ENCODE peak calls at places on chromosome X, in ten cellular contexts. One of them, this sample, is unnamed.

GRCh38 chrX:68991691-68992345 is 163.0 kb downstream of the EFNB1 start:
- DNase-seq in G401: no peak
- DNase-seq in COR-L47: no peak
- DNase-seq in GDM1: no peak
- DNase-seq in retina: no peak
- DNase-seq in HuH-7: no peak
- DNase-seq in activated CD4-positive, CD25-positive, alpha-beta regulatory T cell treated with anti-CD3 and anti-CD28 coated beads, Interleukin-2, amount 50 U/mL, for 72 hours: no peak
- DNase-seq in stimulated activated CD8-positive, alpha-beta memory T cell treated with anti-CD3 and anti-CD28 coated beads, Interleukin-7, amount 100 ng/mL, for 24 hours: no peak
- DNase-seq in NCI-H524: no peak
- DNase-seq in heart left ventricle: no peak
- DNase-seq in this sample: no peak

GRCh38 chrX:15107367-15107988 is 162.4 kb downstream of the ASB9 start:
- DNase-seq in HuH-7: no peak
- DNase-seq in heart left ventricle: no peak
- DNase-seq in NCI-H524: no peak
- DNase-seq in stimulated activated CD8-positive, alpha-beta memory T cell treated with anti-CD3 and anti-CD28 coated beads, Interleukin-7, amount 100 ng/mL, for 24 hours: no peak
- DNase-seq in G401: no peak
- DNase-seq in activated CD4-positive, CD25-positive, alpha-beta regulatory T cell treated with anti-CD3 and anti-CD28 coated beads, Interleukin-2, amount 50 U/mL, for 72 hours: no peak
- DNase-seq in GDM1: no peak
- DNase-seq in COR-L47: no peak
- DNase-seq in retina: no peak
- DNase-seq in this sample: no peak

GRCh38 chrX:48468247-48468671 is 1.8 kb downstream of the SLC38A5 start:
- DNase-seq in retina: no peak
- DNase-seq in stimulated activated CD8-positive, alpha-beta memory T cell treated with anti-CD3 and anti-CD28 coated beads, Interleukin-7, amount 100 ng/mL, for 24 hours: peak; percentile 22
- DNase-seq in HuH-7: no peak
- DNase-seq in COR-L47: no peak
- DNase-seq in activated CD4-positive, CD25-positive, alpha-beta regulatory T cell treated with anti-CD3 and anti-CD28 coated beads, Interleukin-2, amount 50 U/mL, for 72 hours: peak; percentile 51
- DNase-seq in heart left ventricle: no peak
- DNase-seq in G401: no peak
- DNase-seq in GDM1: no peak
- DNase-seq in NCI-H524: peak; percentile 76
- DNase-seq in this sample: peak; percentile 18

GRCh38 chrX:111098874-111099273 is 2.9 kb downstream of the PAK3 start:
- DNase-seq in G401: no peak
- DNase-seq in NCI-H524: no peak
- DNase-seq in heart left ventricle: no peak
- DNase-seq in activated CD4-positive, CD25-positive, alpha-beta regulatory T cell treated with anti-CD3 and anti-CD28 coated beads, Interleukin-2, amount 50 U/mL, for 72 hours: peak; percentile 71
- DNase-seq in COR-L47: no peak
- DNase-seq in GDM1: no peak
- DNase-seq in HuH-7: peak; percentile 54
- DNase-seq in stimulated activated CD8-positive, alpha-beta memory T cell treated with anti-CD3 and anti-CD28 coated beads, Interleukin-7, amount 100 ng/mL, for 24 hours: peak; percentile 36
- DNase-seq in retina: peak; percentile 60
- DNase-seq in this sample: peak; percentile 6

GRCh38 chrX:48961585-48962091 is 4.2 kb upstream of the OTUD5 start:
- DNase-seq in activated CD4-positive, CD25-positive, alpha-beta regulatory T cell treated with anti-CD3 and anti-CD28 coated beads, Interleukin-2, amount 50 U/mL, for 72 hours: no peak
- DNase-seq in retina: no peak
- DNase-seq in COR-L47: no peak
- DNase-seq in NCI-H524: no peak
- DNase-seq in HuH-7: peak; percentile 60
- DNase-seq in G401: no peak
- DNase-seq in GDM1: no peak
- DNase-seq in stimulated activated CD8-positive, alpha-beta memory T cell treated with anti-CD3 and anti-CD28 coated beads, Interleukin-7, amount 100 ng/mL, for 24 hours: no peak
- DNase-seq in heart left ventricle: no peak
- DNase-seq in this sample: no peak

GRCh38 chrX:23048806-23049573 is 49.2 kb downstream of the DDX53 start:
- DNase-seq in retina: no peak
- DNase-seq in G401: no peak
- DNase-seq in heart left ventricle: no peak
- DNase-seq in HuH-7: no peak
- DNase-seq in NCI-H524: no peak
- DNase-seq in GDM1: no peak
- DNase-seq in activated CD4-positive, CD25-positive, alpha-beta regulatory T cell treated with anti-CD3 and anti-CD28 coated beads, Interleukin-2, amount 50 U/mL, for 72 hours: no peak
- DNase-seq in COR-L47: no peak
- DNase-seq in stimulated activated CD8-positive, alpha-beta memory T cell treated with anti-CD3 and anti-CD28 coated beads, Interleukin-7, amount 100 ng/mL, for 24 hours: no peak
- DNase-seq in this sample: no peak

GRCh38 chrX:80306007-80306406 is 114.2 kb upstream of the TENT5D start:
- DNase-seq in stimulated activated CD8-positive, alpha-beta memory T cell treated with anti-CD3 and anti-CD28 coated beads, Interleukin-7, amount 100 ng/mL, for 24 hours: no peak
- DNase-seq in COR-L47: no peak
- DNase-seq in heart left ventricle: no peak
- DNase-seq in GDM1: no peak
- DNase-seq in activated CD4-positive, CD25-positive, alpha-beta regulatory T cell treated with anti-CD3 and anti-CD28 coated beads, Interleukin-2, amount 50 U/mL, for 72 hours: no peak
- DNase-seq in HuH-7: no peak
- DNase-seq in retina: no peak
- DNase-seq in G401: no peak
- DNase-seq in NCI-H524: no peak
- DNase-seq in this sample: no peak

GRCh38 chrX:20224814-20225487 is 41.8 kb downstream of the RPS6KA3 start:
- DNase-seq in HuH-7: no peak
- DNase-seq in retina: no peak
- DNase-seq in activated CD4-positive, CD25-positive, alpha-beta regulatory T cell treated with anti-CD3 and anti-CD28 coated beads, Interleukin-2, amount 50 U/mL, for 72 hours: no peak
- DNase-seq in GDM1: no peak
- DNase-seq in COR-L47: no peak
- DNase-seq in G401: peak; percentile 64
- DNase-seq in stimulated activated CD8-positive, alpha-beta memory T cell treated with anti-CD3 and anti-CD28 coated beads, Interleukin-7, amount 100 ng/mL, for 24 hours: no peak
- DNase-seq in NCI-H524: no peak
- DNase-seq in heart left ventricle: no peak
- DNase-seq in this sample: no peak

GRCh38 chrX:55342533-55343501 is 78.1 kb upstream of the PAGE3 start:
- DNase-seq in heart left ventricle: peak; percentile 17
- DNase-seq in retina: peak; percentile 27
- DNase-seq in G401: peak; percentile 40
- DNase-seq in HuH-7: peak; percentile 12
- DNase-seq in GDM1: peak; percentile 3
- DNase-seq in stimulated activated CD8-positive, alpha-beta memory T cell treated with anti-CD3 and anti-CD28 coated beads, Interleukin-7, amount 100 ng/mL, for 24 hours: no peak
- DNase-seq in activated CD4-positive, CD25-positive, alpha-beta regulatory T cell treated with anti-CD3 and anti-CD28 coated beads, Interleukin-2, amount 50 U/mL, for 72 hours: no peak
- DNase-seq in COR-L47: no peak
- DNase-seq in NCI-H524: no peak
- DNase-seq in this sample: peak; percentile 24

GRCh38 chrX:134371133-134371532 is 88.8 kb upstream of the HPRT1 start:
- DNase-seq in activated CD4-positive, CD25-positive, alpha-beta regulatory T cell treated with anti-CD3 and anti-CD28 coated beads, Interleukin-2, amount 50 U/mL, for 72 hours: no peak
- DNase-seq in NCI-H524: no peak
- DNase-seq in retina: no peak
- DNase-seq in stimulated activated CD8-positive, alpha-beta memory T cell treated with anti-CD3 and anti-CD28 coated beads, Interleukin-7, amount 100 ng/mL, for 24 hours: no peak
- DNase-seq in HuH-7: no peak
- DNase-seq in GDM1: no peak
- DNase-seq in COR-L47: no peak
- DNase-seq in G401: no peak
- DNase-seq in heart left ventricle: no peak
- DNase-seq in this sample: no peak

This sample was measured in Kasumi-1.